ENCODE peak calls at places on chromosomes 3 and 15, in five cellular contexts. V is PC-3; N is stimulated activated CD4-positive, alpha-beta T cell treated with anti-CD3 and anti-CD28 coated beads, Interleukin-1b, Interleukin-23, amount 100 ng/mL, for 1 hour; C is upper lobe of right lung; P is HFFc6. D is an unnamed sample.

GRCh38 chr3:187777331-187778046 is 32.2 kb upstream of the BCL6 start:
- DNase-seq in V (peak; percentile 90), N (no peak), C (no peak), P (peak; percentile 7), D (no peak)

GRCh38 chr3:65245133-65246076 is 557.6 kb upstream of the ADAMTS9 start:
- DNase-seq in N (no peak), P (no peak), V (no peak), C (no peak), D (no peak)

GRCh38 chr3:197354195-197355059 is 56.0 kb upstream of the DLG1 start:
- DNase-seq in V (no peak), N (no peak), C (peak; percentile 65), P (no peak), D (no peak)

GRCh38 chr3:16334909-16335308 is 69.9 kb downstream of the OXNAD1 start:
- DNase-seq in C (no peak), V (no peak), P (peak; percentile 16), N (no peak), D (no peak)

GRCh38 chr15:75410196-75410595 is 41.3 kb downstream of the SIN3A start:
- DNase-seq in P (no peak), N (no peak), V (no peak), C (no peak), D (no peak)

GRCh38 chr3:64008952-64009351 is 14.3 kb downstream of the PSMD6 start:
- DNase-seq in P (no peak), C (no peak), V (no peak), N (no peak), D (no peak)

GRCh38 chr3:10935846-10936631 is 56.5 kb upstream of the SLC6A1 start:
- DNase-seq in C (peak; percentile 31), P (no peak), V (no peak), N (no peak), D (no peak)

GRCh38 chr3:29412117-29412516 is 131.2 kb downstream of the RBMS3 start:
- DNase-seq in P (no peak), N (no peak), V (no peak), C (no peak), D (no peak)

GRCh38 chr3:120524171-120524923 is 71.8 kb upstream of the NDUFB4 start:
- DNase-seq in V (peak; percentile 75), N (no peak), P (peak; percentile 36), C (no peak), D (no peak)

GRCh38 chr3:481680-482079 is 285.1 kb downstream of the CHL1 start:
- DNase-seq in P (no peak), N (no peak), C (no peak), V (peak; percentile 30), D (no peak)

GRCh38 chr3:171849632-171850323 is 6.6 kb downstream of the TMEM212 start:
- DNase-seq in C (no peak), N (no peak), P (no peak), V (no peak), D (no peak)

GRCh38 chr3:10600159-10601125 is 95.1 kb upstream of the ATP2B2 start:
- DNase-seq in V (peak; percentile 8), P (no peak), C (no peak), N (no peak), D (no peak)

GRCh38 chr3:35664460-35664919 is 25.2 kb downstream of the ARPP21 start:
- DNase-seq in V (no peak), N (no peak), P (no peak), C (peak; percentile 59), D (peak; percentile 84)

GRCh38 chr15:58433597-58434333 is 2.0 kb downstream of the LIPC start:
- DNase-seq in P (no peak), C (no peak), N (no peak), V (no peak), D (no peak)